ENCODE peak calls at places on chromosomes 16 and 17, in nine cellular contexts. D is heart left ventricle, S is upper lobe of left lung, Q is testis, B is lower leg skin, U is HCT116, J is tibial nerve, V is esophagus squamous epithelium, X is K562. E is an unnamed sample.

GRCh38 chr17:77445030-77445907 is 304.5 kb downstream of the SEC14L1 start:
- DNase-seq in D (peak; percentile 86), S (peak; percentile 79), Q (no peak), B (no peak), U (no peak), J (peak; percentile 61), V (no peak), X (no peak), E (no peak)

GRCh38 chr17:30388321-30389179 is 9.8 kb downstream of the CPD start:
- DNase-seq in D (no peak), S (peak; percentile 66), Q (no peak), B (no peak), U (no peak), J (no peak), V (no peak), X (no peak), E (no peak)

GRCh38 chr17:48625502-48626201 is 506 bp downstream of the HOXB9 start:
- DNase-seq in D (no peak), S (peak; percentile 89), Q (no peak), B (no peak), U (no peak), J (no peak), V (no peak), X (peak; percentile 56), E (peak; percentile 23)

GRCh38 chr16:57736419-57737281 is 1.1 kb downstream of the KATNB1 start:
- DNase-seq in D (no peak), S (no peak), Q (peak; percentile 71), B (peak; percentile 90), U (no peak), J (peak; percentile 25), V (no peak), X (peak; percentile 75), E (peak; percentile 74)

GRCh38 chr16:8346291-8346690 is 244.0 kb downstream of the TMEM114 start:
- DNase-seq in D (no peak), S (no peak), Q (peak; percentile 15), B (no peak), U (no peak), J (no peak), V (no peak), X (peak; percentile 16), E (no peak)

GRCh38 chr17:4999429-5000093 is 1.8 kb downstream of the KIF1C start:
- DNase-seq in D (no peak), S (no peak), Q (no peak), B (no peak), U (no peak), J (no peak), V (no peak), X (no peak), E (no peak)

GRCh38 chr16:66399930-66400329 is 27.2 kb upstream of the BEAN1 start:
- DNase-seq in D (peak; percentile 67), S (no peak), Q (no peak), B (peak; percentile 53), U (no peak), J (no peak), V (no peak), X (no peak), E (no peak)

GRCh38 chr16:87780385-87780989 is 14.7 kb upstream of the KLHDC4 start:
- DNase-seq in D (peak; percentile 49), S (no peak), Q (peak; percentile 30), B (no peak), U (no peak), J (peak; percentile 14), V (no peak), X (peak; percentile 67), E (peak; percentile 13)

DNA sequence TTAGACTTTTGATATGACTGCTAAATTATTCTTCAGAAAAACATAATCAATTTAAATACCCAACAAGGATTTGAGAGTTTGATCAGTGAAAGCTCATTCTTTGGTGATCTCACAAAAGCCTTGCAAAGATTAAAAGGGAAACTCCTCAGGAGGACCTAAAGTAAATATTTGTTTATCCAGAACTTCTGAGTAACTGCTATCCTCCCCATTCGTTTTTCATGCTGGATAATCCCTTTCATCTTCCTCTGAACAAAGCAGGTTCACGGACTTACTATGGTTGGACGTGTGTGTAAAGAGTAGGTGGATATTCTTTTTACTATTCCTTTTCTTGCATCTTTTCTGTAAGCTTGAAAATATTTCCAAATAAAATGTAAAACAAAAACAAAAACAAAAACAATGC is 124.7 kb downstream of the CPPED1 start:
- DNase-seq in D (no peak), S (no peak), Q (no peak), B (no peak), U (no peak), J (no peak), V (no peak), X (no peak), E (no peak)
- TF ChIP-seq POLR2A in D (no peak), S (no peak), Q (no peak), B (no peak), U (no peak), J (no peak), V (no peak), X (no peak), E (no peak)

GRCh38 chr16:89721644-89722391 is 481 bp downstream of the ZNF276 start:
- DNase-seq in D (peak; percentile 76), S (peak; percentile 93), Q (peak; percentile 50), B (peak; percentile 92), U (no peak), J (no peak), V (no peak), X (peak; percentile 58), E (peak; percentile 70)

GRCh38 chr16:89720520-89720858 is 209 bp downstream of the VPS9D1 start:
- DNase-seq in D (peak; percentile 67), S (peak; percentile 93), Q (peak; percentile 57), B (no peak), U (no peak), J (no peak), V (no peak), X (no peak), E (peak; percentile 41)

GRCh38 chr16:89722392-89723278 is 1.3 kb downstream of the ZNF276 start:
- DNase-seq in D (peak; percentile 78), S (peak; percentile 87), Q (peak; percentile 58), B (peak; percentile 95), U (peak; percentile 56), J (no peak), V (peak; percentile 46), X (peak; percentile 77), E (peak; percentile 56)

GRCh38 chr16:89723279-89724250 is 2.2 kb downstream of the ZNF276 start:
- DNase-seq in D (peak; percentile 83), S (peak; percentile 79), Q (peak; percentile 64), B (no peak), U (no peak), J (no peak), V (no peak), X (no peak), E (peak; percentile 24)

DNA sequence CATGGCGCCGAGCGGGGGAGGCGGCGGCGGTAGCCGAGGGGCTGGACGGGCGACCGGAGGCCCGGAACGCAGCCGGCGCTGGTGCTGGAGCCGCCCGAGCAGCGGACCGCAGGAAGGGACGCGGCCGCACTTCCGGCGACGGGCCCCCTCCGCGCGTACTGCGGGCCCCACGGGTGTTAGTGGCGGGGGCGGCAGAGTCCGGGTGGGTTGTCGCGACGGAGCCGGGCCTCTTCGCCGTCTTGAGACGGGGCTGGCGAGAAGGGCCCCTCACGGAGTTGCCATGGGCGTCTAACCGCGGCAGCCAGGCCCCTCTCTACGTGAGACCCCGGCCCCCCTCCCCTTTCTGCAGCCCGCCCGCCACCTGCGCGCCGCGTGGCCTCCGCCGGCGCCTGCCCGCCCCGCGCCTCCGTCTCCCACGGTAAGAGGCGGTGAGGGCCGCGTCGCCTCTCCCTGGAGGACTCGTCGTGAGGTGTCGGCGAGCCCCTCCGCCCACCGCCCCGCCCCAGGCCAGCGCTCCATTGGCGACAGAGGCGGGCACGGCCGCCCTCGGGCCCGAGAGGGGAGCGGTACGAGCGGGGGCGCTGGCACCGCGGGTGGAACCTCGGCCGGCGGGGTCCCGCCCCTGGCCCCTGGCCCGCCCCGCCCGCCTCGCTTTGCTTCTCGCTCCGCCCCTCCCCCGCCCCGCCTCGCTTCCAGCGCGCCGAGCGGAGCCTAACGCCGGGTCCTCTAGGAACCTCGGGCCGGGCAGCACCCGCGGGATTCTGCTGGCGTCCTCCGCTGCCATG is at the start of the genes VPS9D1 and ZNF276:
- DNase-seq in D (peak; percentile 91), S (peak; percentile 97), Q (peak; percentile 87), B (peak; percentile 94), U (peak; percentile 60), J (peak; percentile 71), V (no peak), X (peak; percentile 90), E (peak; percentile 89)
- TF ChIP-seq POLR2A in D (no peak), S (peak; percentile 56), Q (no peak), B (no peak), U (peak; percentile 72), J (peak; percentile 31), V (no peak), X (peak; percentile 52), E (no peak)

DNA sequence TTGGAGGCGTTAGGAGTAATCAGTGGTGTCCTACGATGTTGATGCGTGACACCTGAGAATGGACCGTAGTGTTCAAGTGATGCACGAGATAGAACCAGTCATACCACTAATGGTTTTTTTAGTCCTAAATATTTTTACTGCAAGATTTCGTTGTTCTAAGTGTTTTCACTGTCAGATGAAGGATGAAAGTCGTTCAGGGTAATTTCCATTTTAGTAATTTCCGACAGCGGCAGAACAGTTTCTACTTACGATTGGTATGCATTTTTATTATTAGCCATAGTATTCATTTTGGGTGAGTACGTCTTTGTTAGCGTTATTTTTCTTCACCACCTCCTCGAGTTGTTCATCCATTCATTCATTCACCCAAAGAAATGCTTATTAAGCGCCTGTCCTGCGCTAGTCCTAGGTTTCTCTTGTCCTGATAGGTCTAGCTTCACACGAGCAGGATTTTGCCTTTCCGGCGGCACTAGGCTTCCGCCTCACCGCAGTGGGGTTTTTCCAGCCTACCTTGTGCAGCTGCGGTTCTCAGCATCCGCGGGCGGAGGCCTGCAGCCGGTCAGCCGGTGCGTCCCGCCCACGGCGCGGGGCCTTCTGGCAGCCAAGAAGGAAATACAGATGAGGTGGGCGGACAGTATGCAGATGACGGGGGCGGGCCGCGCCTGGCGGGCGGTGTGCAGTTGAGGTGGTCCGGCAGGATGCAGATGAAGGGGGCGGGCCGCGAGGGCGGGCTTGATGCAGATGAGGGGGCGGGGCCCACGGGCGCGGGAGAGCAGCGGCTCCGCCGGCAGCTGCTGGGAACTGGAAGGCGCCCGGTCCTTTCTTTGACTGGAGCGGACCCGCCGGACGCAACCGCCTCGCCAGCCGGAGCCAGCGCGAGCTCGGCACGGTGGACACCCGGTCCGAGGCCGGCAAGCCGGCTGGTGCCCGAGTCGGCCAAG is 146.4 kb downstream of the SPECC1 start:
- DNase-seq in D (peak; percentile 98), S (peak; percentile 99), Q (peak; percentile 100), B (peak; percentile 98), U (peak; percentile 87), J (peak; percentile 92), V (peak; percentile 88), X (peak; percentile 97), E (peak; percentile 99)
- TF ChIP-seq POLR2A in D (no peak), S (peak; percentile 45), Q (no peak), B (no peak), U (no peak), J (peak; percentile 15), V (no peak), X (peak; percentile 46), E (peak; percentile 76)

DNA sequence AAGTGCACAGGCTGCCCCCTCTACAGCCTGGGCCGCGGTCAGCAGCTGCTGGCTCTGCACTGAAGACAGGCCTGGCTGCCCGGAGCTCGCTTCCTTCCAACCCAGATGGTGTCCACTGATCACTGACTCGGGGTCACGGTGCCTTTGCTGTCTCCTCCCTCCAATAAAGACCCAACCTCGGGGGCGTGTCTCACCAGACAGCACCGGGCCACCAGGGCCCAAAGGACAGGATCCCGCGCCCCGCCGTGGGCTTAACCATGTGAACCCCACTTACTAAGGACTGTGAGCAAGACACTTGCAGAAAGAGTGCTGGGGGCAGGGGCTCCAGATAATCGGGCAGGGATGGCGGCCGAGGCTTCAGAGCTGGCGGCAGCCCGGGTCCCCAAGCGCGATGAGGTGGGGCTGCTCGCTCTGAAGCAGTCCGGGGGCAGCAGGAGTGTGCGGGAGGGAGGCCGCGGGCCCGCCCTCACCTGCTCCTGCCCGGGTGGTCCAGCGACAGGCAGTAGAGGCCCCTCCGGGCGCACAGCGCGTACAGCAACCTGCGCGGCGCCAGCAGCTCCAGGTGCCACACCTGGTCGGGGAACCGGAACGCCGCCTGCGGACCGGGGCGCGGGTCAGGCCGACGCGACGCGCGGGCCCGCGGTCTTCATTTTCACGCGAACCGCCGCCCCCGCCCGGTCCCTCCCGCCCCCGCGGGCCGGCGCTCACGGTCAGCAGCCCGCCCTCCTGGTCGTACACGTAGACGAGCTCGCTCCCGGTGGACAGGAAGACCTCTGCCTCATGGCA is 502 bp downstream of the FAAP100 start:
- DNase-seq in D (no peak), S (no peak), Q (peak; percentile 43), B (no peak), U (no peak), J (peak; percentile 13), V (no peak), X (peak; percentile 85), E (peak; percentile 45)
- TF ChIP-seq POLR2A in D (no peak), S (no peak), Q (no peak), B (no peak), U (no peak), J (no peak), V (no peak), X (peak; percentile 59), E (no peak)

E was measured in thyroid gland.